ENCODE peak calls at places on chromosome 4, in four cellular contexts. One of them, this sample, is unnamed.

GRCh38 chr4:95728145-95728544 is 111.7 kb upstream of the PDHA2 start:
- DNase-seq in stomach: no peak
- DNase-seq in transverse colon: no peak
- DNase-seq in GM12878: no peak
- DNase-seq in this sample: no peak

GRCh38 chr4:68912807-68913206 is 38.8 kb downstream of the UGT2A3 start:
- DNase-seq in transverse colon: no peak
- DNase-seq in stomach: no peak
- DNase-seq in GM12878: no peak
- DNase-seq in this sample: no peak

GRCh38 chr4:53233396-53233795 is 132.5 kb downstream of the SCFD2 start:
- DNase-seq in transverse colon: no peak
- DNase-seq in GM12878: no peak
- DNase-seq in stomach: no peak
- DNase-seq in this sample: no peak

GRCh38 chr4:84971319-84971932 is 4.9 kb upstream of the WDFY3 start:
- DNase-seq in transverse colon: no peak
- DNase-seq in GM12878: no peak
- DNase-seq in stomach: no peak
- DNase-seq in this sample: no peak

GRCh38 chr4:149645790-149646189 is 169.9 kb downstream of the IQCM start:
- DNase-seq in GM12878: no peak
- DNase-seq in transverse colon: no peak
- DNase-seq in stomach: no peak
- DNase-seq in this sample: no peak

GRCh38 chr4:155248002-155248896 is 39.8 kb downstream of the NPY2R start:
- DNase-seq in GM12878: no peak
- DNase-seq in stomach: no peak
- DNase-seq in transverse colon: no peak
- DNase-seq in this sample: no peak

GRCh38 chr4:8400641-8401325 is 39.7 kb downstream of the ACOX3 start:
- DNase-seq in transverse colon: no peak
- DNase-seq in GM12878: no peak
- DNase-seq in stomach: no peak
- DNase-seq in this sample: no peak

GRCh38 chr4:147122697-147123472 is 177.2 kb upstream of the TTC29 start:
- DNase-seq in GM12878: no peak
- DNase-seq in transverse colon: no peak
- DNase-seq in stomach: no peak
- DNase-seq in this sample: no peak

GRCh38 chr4:76278583-76278982 is 27.1 kb downstream of the FAM47E start:
- DNase-seq in stomach: no peak
- DNase-seq in transverse colon: no peak
- DNase-seq in GM12878: no peak
- DNase-seq in this sample: no peak

GRCh38 chr4:174156239-174156826 is 127.1 kb downstream of the FBXO8 start:
- DNase-seq in transverse colon: no peak
- DNase-seq in GM12878: peak
- DNase-seq in stomach: no peak
- DNase-seq in this sample: no peak

GRCh38 chr4:101102114-101102752 is 245.1 kb downstream of the PPP3CA start:
- DNase-seq in GM12878: no peak
- DNase-seq in stomach: peak
- DNase-seq in transverse colon: peak
- DNase-seq in this sample: no peak

GRCh38 chr4:78057600-78058560 is 757 bp downstream of the FRAS1 start:
- DNase-seq in transverse colon: peak
- DNase-seq in stomach: peak
- DNase-seq in GM12878: no peak
- DNase-seq in this sample: peak

GRCh38 chr4:119490335-119490734 is 138.3 kb downstream of the PDE5A start:
- DNase-seq in transverse colon: peak
- DNase-seq in stomach: no peak
- DNase-seq in GM12878: no peak
- DNase-seq in this sample: no peak

GRCh38 chr4:15238720-15239119 is 189.1 kb upstream of the C1QTNF7 start:
- DNase-seq in stomach: no peak
- DNase-seq in transverse colon: no peak
- DNase-seq in GM12878: no peak
- DNase-seq in this sample: peak

GRCh38 chr4:15240764-15241163 is 187.1 kb upstream of the C1QTNF7 start:
- DNase-seq in stomach: no peak
- DNase-seq in GM12878: no peak
- DNase-seq in transverse colon: no peak
- DNase-seq in this sample: no peak

GRCh38 chr4:15241946-15242345 is 185.9 kb upstream of the C1QTNF7 start:
- DNase-seq in GM12878: no peak
- DNase-seq in transverse colon: no peak
- DNase-seq in stomach: no peak
- DNase-seq in this sample: no peak

GRCh38 chr4:15244354-15244753 is 183.5 kb upstream of the C1QTNF7 start:
- DNase-seq in GM12878: no peak
- DNase-seq in stomach: no peak
- DNase-seq in transverse colon: no peak
- DNase-seq in this sample: no peak

GRCh38 chr4:15239866-15240265 is 188.0 kb upstream of the C1QTNF7 start:
- DNase-seq in GM12878: no peak
- DNase-seq in transverse colon: no peak
- DNase-seq in stomach: no peak
- DNase-seq in this sample: no peak
- TF ChIP-seq POLR2AphosphoS5 in GM12878: no peak
- TF ChIP-seq POLR2AphosphoS5 in transverse colon: no peak
- TF ChIP-seq POLR2AphosphoS5 in stomach: no peak
- TF ChIP-seq POLR2AphosphoS5 in this sample: no peak

GRCh38 chr4:674172-675035 is at the start of the genes ATP5ME and MYL5:
- DNase-seq in stomach: peak
- DNase-seq in GM12878: peak
- DNase-seq in transverse colon: peak
- DNase-seq in this sample: peak
- TF ChIP-seq POLR2A in stomach: no peak
- TF ChIP-seq POLR2A in GM12878: no peak
- TF ChIP-seq POLR2A in transverse colon: peak
- TF ChIP-seq POLR2A in this sample: peak

GRCh38 chr4:153527690-153528089 is 61.5 kb downstream of the TMEM131L start:
- DNase-seq in GM12878: no peak
- DNase-seq in transverse colon: no peak
- DNase-seq in stomach: no peak
- DNase-seq in this sample: no peak

GRCh38 chr4:153530284-153530995 is 64.3 kb downstream of the TMEM131L start:
- DNase-seq in stomach: no peak
- DNase-seq in GM12878: no peak
- DNase-seq in transverse colon: no peak
- DNase-seq in this sample: no peak

GRCh38 chr4:153530996-153531375 is 64.8 kb downstream of the TMEM131L start:
- DNase-seq in stomach: no peak
- DNase-seq in GM12878: no peak
- DNase-seq in transverse colon: no peak
- DNase-seq in this sample: no peak

GRCh38 chr4:153529646-153530045 is 63.5 kb downstream of the TMEM131L start:
- DNase-seq in stomach: no peak
- DNase-seq in GM12878: no peak
- DNase-seq in transverse colon: no peak
- DNase-seq in this sample: no peak

GRCh38 chr4:153528705-153529493 is 62.7 kb downstream of the TMEM131L start:
- DNase-seq in stomach: no peak
- DNase-seq in transverse colon: no peak
- DNase-seq in GM12878: no peak
- DNase-seq in this sample: no peak
- TF ChIP-seq POLR2AphosphoS5 in stomach: no peak
- TF ChIP-seq POLR2AphosphoS5 in transverse colon: no peak
- TF ChIP-seq POLR2AphosphoS5 in GM12878: no peak
- TF ChIP-seq POLR2AphosphoS5 in this sample: no peak

GRCh38 chr4:137994858-137995257 is 247.3 kb downstream of the SLC7A11 start:
- DNase-seq in GM12878: no peak
- DNase-seq in transverse colon: no peak
- DNase-seq in stomach: no peak
- DNase-seq in this sample: no peak
- TF ChIP-seq POLR2A in GM12878: no peak
- TF ChIP-seq POLR2A in transverse colon: no peak
- TF ChIP-seq POLR2A in stomach: no peak
- TF ChIP-seq POLR2A in this sample: no peak

DNA sequence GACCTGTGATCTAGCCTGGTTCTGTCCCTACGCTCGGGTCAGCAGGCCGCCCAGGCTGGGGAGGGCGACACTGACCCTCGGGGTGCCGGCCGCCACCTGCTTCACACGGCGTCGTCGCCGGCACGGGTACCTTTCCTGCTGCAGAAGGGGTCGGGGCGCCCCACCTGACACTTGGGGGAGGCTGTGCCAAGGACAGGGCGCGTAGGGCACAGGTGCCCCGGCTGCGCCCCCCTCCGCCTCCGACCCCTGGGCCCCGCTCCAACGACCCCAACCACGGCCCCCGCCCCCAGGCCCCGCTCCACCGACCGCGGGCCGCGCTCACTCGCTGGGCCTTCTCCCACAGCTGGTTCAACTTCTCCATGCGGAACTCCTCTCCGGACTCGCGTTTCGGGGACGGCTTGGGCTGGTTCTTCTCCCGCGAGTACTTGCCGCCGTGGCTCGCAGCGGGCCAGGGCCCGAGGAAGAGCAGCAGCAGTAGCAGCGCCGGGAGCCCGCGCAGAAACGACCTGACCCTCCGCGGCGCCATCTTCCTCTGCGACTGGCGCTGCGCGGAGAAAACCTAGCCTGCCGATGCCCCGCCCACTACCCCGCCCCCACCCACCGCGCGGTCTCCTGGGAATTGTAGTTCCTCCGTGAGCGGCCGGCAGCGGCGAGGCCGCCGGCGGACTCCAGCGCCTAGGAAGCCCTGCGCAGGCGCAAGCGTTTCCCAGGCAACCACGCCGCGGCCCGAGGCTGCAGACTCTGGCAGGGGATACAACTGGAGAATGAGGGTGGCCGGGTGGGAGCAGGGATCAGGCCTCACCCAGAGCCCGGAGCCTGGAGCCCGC is at the start of gene LRPAP1:
- DNase-seq in GM12878: peak
- DNase-seq in transverse colon: peak
- DNase-seq in stomach: peak
- DNase-seq in this sample: peak
- TF ChIP-seq POLR2AphosphoS5 in GM12878: peak
- TF ChIP-seq POLR2AphosphoS5 in transverse colon: peak
- TF ChIP-seq POLR2AphosphoS5 in stomach: peak
- TF ChIP-seq POLR2AphosphoS5 in this sample: peak

DNA sequence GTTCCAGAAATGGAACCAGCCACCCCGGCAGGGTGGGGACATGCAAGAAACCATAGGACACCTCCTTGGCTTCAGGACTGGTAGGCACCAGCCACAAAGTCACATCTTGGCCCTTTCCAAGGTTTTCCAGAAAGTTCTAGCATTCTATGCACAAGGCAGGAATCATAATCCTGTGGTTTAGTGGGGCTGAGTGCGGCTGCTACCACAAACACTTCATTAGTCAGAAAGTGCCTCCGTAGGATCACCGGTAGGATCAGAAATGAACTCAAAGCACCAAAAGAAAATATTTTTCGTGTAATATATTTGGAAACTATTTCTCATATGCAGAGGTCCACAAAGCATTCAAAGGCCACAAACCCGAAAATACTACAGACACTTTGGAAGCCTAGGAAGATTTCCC is 191.7 kb downstream of the PTTG2 start:
- DNase-seq in GM12878: no peak
- DNase-seq in stomach: no peak
- DNase-seq in transverse colon: no peak
- DNase-seq in this sample: no peak
- TF ChIP-seq POLR2A in GM12878: no peak
- TF ChIP-seq POLR2A in stomach: no peak
- TF ChIP-seq POLR2A in transverse colon: no peak
- TF ChIP-seq POLR2A in this sample: no peak

DNA sequence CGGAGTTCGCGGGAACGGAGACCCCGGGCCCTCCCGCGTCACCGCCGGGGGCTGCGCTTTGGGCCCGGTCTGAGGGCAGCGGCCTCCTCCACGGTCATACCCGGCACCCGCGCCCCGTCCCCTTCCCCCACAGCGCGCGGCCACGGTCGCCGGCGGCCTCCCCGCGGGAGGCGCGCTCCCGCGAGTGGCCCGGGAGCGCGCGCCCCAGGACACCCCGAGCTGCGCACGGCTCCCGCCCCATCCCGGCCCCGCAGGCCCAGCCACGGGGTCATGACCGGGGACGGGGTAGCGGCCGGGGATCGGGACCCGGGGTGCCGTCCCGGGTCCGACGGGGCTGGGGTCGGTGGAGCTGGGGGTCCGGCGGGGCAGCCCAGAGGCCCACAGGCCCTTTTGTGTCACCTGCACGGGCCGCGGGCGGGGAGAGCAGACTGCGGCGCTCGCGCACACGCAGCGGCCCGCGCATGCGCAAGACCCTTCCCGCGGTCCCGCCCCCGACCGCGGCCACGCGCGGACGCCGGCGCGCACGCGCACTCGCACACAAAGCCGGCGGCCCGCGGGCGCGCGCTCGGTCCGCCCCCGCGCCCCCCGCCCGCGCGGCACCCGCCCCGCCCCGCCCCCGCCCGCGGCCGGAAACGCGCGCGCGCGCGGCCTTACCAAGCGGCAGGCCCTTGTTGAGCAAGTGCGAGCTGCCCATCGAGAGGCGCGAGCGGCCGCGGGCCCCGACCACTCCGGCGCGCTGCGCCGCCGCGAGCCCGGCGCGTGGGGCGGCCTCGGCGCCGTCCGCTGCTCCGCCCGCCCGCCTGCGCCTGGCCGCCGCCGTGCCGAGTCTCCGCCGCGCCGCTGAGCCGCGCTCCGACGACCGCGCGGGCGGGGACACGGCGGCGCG is at the start of gene CTBP1:
- DNase-seq in GM12878: no peak
- DNase-seq in stomach: peak
- DNase-seq in transverse colon: peak
- DNase-seq in this sample: peak
- TF ChIP-seq POLR2AphosphoS5 in GM12878: peak
- TF ChIP-seq POLR2AphosphoS5 in stomach: peak
- TF ChIP-seq POLR2AphosphoS5 in transverse colon: peak
- TF ChIP-seq POLR2AphosphoS5 in this sample: peak

GRCh38 chr4:4289930-4290850 is at the start of the genes LYAR and ZBTB49:
- DNase-seq in stomach: peak
- DNase-seq in transverse colon: peak
- DNase-seq in GM12878: peak
- DNase-seq in this sample: peak
- TF ChIP-seq POLR2A in stomach: no peak
- TF ChIP-seq POLR2A in transverse colon: peak
- TF ChIP-seq POLR2A in GM12878: peak
- TF ChIP-seq POLR2A in this sample: peak

GRCh38 chr4:99324978-99325377 is 3.8 kb upstream of the ADH1B start:
- DNase-seq in GM12878: no peak
- DNase-seq in transverse colon: peak
- DNase-seq in stomach: peak
- DNase-seq in this sample: no peak
- TF ChIP-seq POLR2AphosphoS5 in GM12878: no peak
- TF ChIP-seq POLR2AphosphoS5 in transverse colon: peak
- TF ChIP-seq POLR2AphosphoS5 in stomach: peak
- TF ChIP-seq POLR2AphosphoS5 in this sample: no peak